ENCODE peak calls at places on chromosomes 4 and X, in six cellular contexts. J, X, G, T, D and R are unnamed samples.

GRCh38 chrX:30668581-30668980 is 15.4 kb downstream of the GK start:
- DNase-seq in J (no peak), X (no peak), G (no peak), T (no peak), D (no peak), R (no peak)

GRCh38 chrX:112545051-112545450 is 134.7 kb downstream of the LHFPL1 start:
- DNase-seq in J (no peak), X (no peak), G (no peak), T (no peak), D (no peak), R (no peak)

GRCh38 chr4:3193531-3194203 is 55.3 kb upstream of the MSANTD1 start:
- DNase-seq in J (no peak), X (no peak), G (no peak), T (no peak), D (no peak), R (no peak)

GRCh38 chrX:39749728-39750127 is 348.0 kb downstream of the BCOR start:
- DNase-seq in J (no peak), X (no peak), G (no peak), T (no peak), D (no peak), R (no peak)

GRCh38 chr4:139297001-139297410 is 4.3 kb upstream of the NAA15 start:
- DNase-seq in J (no peak), X (no peak), G (no peak), T (no peak), D (no peak), R (no peak)

GRCh38 chrX:29419774-29420553 is 795.4 kb upstream of the MAGEB2 start:
- DNase-seq in J (peak), X (no peak), G (no peak), T (no peak), D (no peak), R (no peak)

GRCh38 chr4:6794189-6794588 is 11.7 kb downstream of the KIAA0232 start:
- DNase-seq in J (no peak), X (no peak), G (no peak), T (no peak), D (no peak), R (no peak)

GRCh38 chr4:7429069-7429416 is 5.7 kb downstream of the PSAPL1 start:
- DNase-seq in J (no peak), X (no peak), G (no peak), T (no peak), D (no peak), R (no peak)

GRCh38 chr4:154807042-154807630 is 26.1 kb downstream of the RBM46 start:
- DNase-seq in J (no peak), X (no peak), G (peak), T (peak), D (no peak), R (no peak)

GRCh38 chr4:70714488-70714887 is 7.3 kb upstream of the RUFY3 start:
- DNase-seq in J (no peak), X (no peak), G (no peak), T (no peak), D (no peak), R (no peak)

GRCh38 chrX:341541-342101 is 23.0 kb upstream of the GTPBP6 start:
- DNase-seq in J (no peak), X (no peak), G (no peak), T (no peak), D (no peak), R (no peak)

GRCh38 chr4:146379744-146380143 is 142.0 kb downstream of the SLC10A7 start:
- DNase-seq in J (no peak), X (no peak), G (no peak), T (no peak), D (no peak), R (no peak)

GRCh38 chr4:145840801-145841200 is 97.8 kb downstream of the ZNF827 start:
- DNase-seq in J (no peak), X (no peak), G (no peak), T (no peak), D (no peak), R (no peak)

GRCh38 chrX:20228245-20228644 is 38.5 kb downstream of the RPS6KA3 start:
- DNase-seq in J (no peak), X (no peak), G (no peak), T (no peak), D (no peak), R (no peak)

GRCh38 chr4:3285558-3286334 is 7.1 kb upstream of the RGS12 start:
- DNase-seq in J (no peak), X (no peak), G (peak), T (no peak), D (no peak), R (peak)

GRCh38 chrX:142251665-142252064 is 46.6 kb upstream of the MAGEC2 start:
- DNase-seq in J (no peak), X (no peak), G (no peak), T (no peak), D (no peak), R (no peak)

GRCh38 chrX:253451-254297 is 27.5 kb upstream of the PLCXD1 start:
- DNase-seq in J (no peak), X (no peak), G (no peak), T (no peak), D (no peak), R (no peak)

GRCh38 chr4:16270654-16271328 is 44.5 kb upstream of the TAPT1 start:
- DNase-seq in J (no peak), X (no peak), G (no peak), T (no peak), D (no peak), R (no peak)

GRCh38 chr4:10164877-10165283 is 48.3 kb upstream of the WDR1 start:
- DNase-seq in J (no peak), X (no peak), G (peak), T (peak), D (no peak), R (no peak)

GRCh38 chrX:23554304-23554703 is 113.0 kb upstream of the PRDX4 start:
- DNase-seq in J (no peak), X (no peak), G (peak), T (peak), D (peak), R (no peak)

GRCh38 chrX:10759400-10759799 is 139.0 kb upstream of the MID1 start:
- DNase-seq in J (no peak), X (no peak), G (no peak), T (no peak), D (no peak), R (no peak)

GRCh38 chr4:151324449-151325319 is 721 bp downstream of the SH3D19 start:
- DNase-seq in J (peak), X (no peak), G (peak), T (peak), D (no peak), R (peak)

GRCh38 chr4:86825511-86825910 is 23.7 kb downstream of the SLC10A6 start:
- DNase-seq in J (no peak), X (no peak), G (no peak), T (no peak), D (no peak), R (no peak)

GRCh38 chr4:141711211-141711610 is 74.8 kb downstream of the IL15 start:
- DNase-seq in J (peak), X (no peak), G (peak), T (peak), D (no peak), R (no peak)

GRCh38 chr4:54709281-54709854 is 51.6 kb downstream of the KIT start:
- DNase-seq in J (no peak), X (no peak), G (no peak), T (no peak), D (no peak), R (no peak)

GRCh38 chr4:146450524-146450923 is 71.2 kb downstream of the SLC10A7 start:
- DNase-seq in J (no peak), X (no peak), G (no peak), T (no peak), D (no peak), R (no peak)

GRCh38 chrX:7139202-7140081 is 8.1 kb upstream of the STS start:
- DNase-seq in J (peak), X (no peak), G (peak), T (no peak), D (no peak), R (no peak)

GRCh38 chrX:45142185-45142584 is 58.5 kb downstream of the DIPK2B start:
- DNase-seq in J (no peak), X (no peak), G (no peak), T (no peak), D (no peak), R (no peak)